ENCODE peak calls at places on chromosomes 11 and 22, in six cellular contexts. V, L, Z, X, S and U are unnamed samples.

GRCh38 chr11:58567889-58568512 is 7.7 kb downstream of the LPXN start:
- DNase-seq in S (peak), L (peak), V (peak), Z (peak), X (no peak), U (peak)

GRCh38 chr11:67584205-67584880 is 731 bp downstream of the GSTP1 start:
- DNase-seq in S (peak), Z (no peak), L (peak), V (peak), X (peak), U (no peak)

GRCh38 chr11:114174712-114175495 is 115.4 kb downstream of the ZBTB16 start:
- DNase-seq in S (no peak), L (no peak), V (no peak), Z (no peak), X (no peak), U (no peak)

GRCh38 chr11:115893701-115894100 is 389.5 kb upstream of the CADM1 start:
- DNase-seq in S (no peak), X (no peak), V (no peak), L (no peak), Z (no peak), U (no peak)

GRCh38 chr11:1005913-1006312 is 30.6 kb downstream of the MUC6 start:
- DNase-seq in Z (no peak), L (no peak), S (no peak), X (peak), V (no peak), U (no peak)

GRCh38 chr11:116387623-116388022 is 385.2 kb downstream of the BUD13 start:
- DNase-seq in V (no peak), Z (no peak), S (no peak), X (no peak), L (no peak), U (no peak)

GRCh38 chr11:34040571-34040970 is 11.0 kb upstream of the CAPRIN1 start:
- DNase-seq in L (no peak), Z (no peak), X (no peak), V (no peak), S (no peak), U (no peak)

GRCh38 chr11:78798567-78799170 is 224.0 kb upstream of the NARS2 start:
- DNase-seq in L (peak), S (peak), V (peak), X (peak), Z (no peak), U (peak)

GRCh38 chr11:128632151-128632791 is 44.9 kb upstream of the ETS1 start:
- DNase-seq in L (peak), S (peak), X (no peak), Z (peak), V (no peak), U (peak)

GRCh38 chr11:47946682-47947575 is 33.4 kb upstream of the PTPRJ start:
- DNase-seq in V (no peak), S (peak), L (peak), Z (no peak), X (no peak), U (no peak)

GRCh38 chr11:64340671-64341335 is 799 bp downstream of the CCDC88B start:
- DNase-seq in L (no peak), X (no peak), V (no peak), Z (peak), S (no peak), U (peak)

GRCh38 chr11:126799974-126800373 is 200.6 kb downstream of the KIRREL3 start:
- DNase-seq in Z (no peak), V (no peak), L (no peak), X (no peak), S (no peak), U (no peak)

GRCh38 chr11:130894322-130895025 is 21.8 kb downstream of the SNX19 start:
- DNase-seq in L (peak), X (peak), S (peak), V (peak), Z (peak), U (peak)

GRCh38 chr22:21768435-21768834 is 32.8 kb upstream of the YPEL1 start:
- DNase-seq in L (no peak), X (no peak), Z (no peak), V (no peak), S (no peak), U (no peak)

GRCh38 chr22:19637405-19638281 is 76.7 kb upstream of the SEPTIN5 start:
- DNase-seq in X (no peak), V (no peak), L (no peak), Z (no peak), S (no peak), U (no peak)

GRCh38 chr11:74182635-74183034 is 11.5 kb downstream of the PPME1 start:
- DNase-seq in L (peak), Z (no peak), V (no peak), S (no peak), X (no peak), U (no peak)

GRCh38 chr22:43174941-43175531 is 11.9 kb downstream of the TTLL12 start:
- DNase-seq in V (no peak), X (no peak), Z (no peak), L (peak), S (no peak), U (no peak)

GRCh38 chr22:22093743-22094142 is 111.2 kb upstream of the TOP3B start:
- DNase-seq in L (no peak), Z (no peak), S (no peak), X (no peak), V (no peak), U (no peak)

GRCh38 chr11:597166-597725 is 18.5 kb downstream of the IRF7 start:
- DNase-seq in V (no peak), Z (no peak), L (no peak), X (no peak), S (no peak), U (no peak)

GRCh38 chr22:24578355-24579241 is 14.3 kb downstream of the LRRC75B start:
- DNase-seq in V (no peak), X (no peak), Z (no peak), S (no peak), L (peak), U (no peak)